ENCODE peak calls at places on chromosomes 4 and X, in five cellular contexts. G, H, W, Q and A are unnamed samples. For H3K4me1, the result is how much of the 10 kb centered on the place peaks cover.

GRCh38 chrX:68989865-68990606 is 161.2 kb downstream of the EFNB1 start:
- DNase-seq in G (peak), H (peak), W (peak), Q (no peak), A (no peak)

GRCh38 chr4:148649669-148650331 is 207.6 kb upstream of the NR3C2 start:
- DNase-seq in Q (no peak), G (no peak), W (no peak), H (no peak), A (no peak)

GRCh38 chr4:55312491-55313101 is 33.4 kb upstream of the SRD5A3 start:
- DNase-seq in H (peak), G (no peak), W (peak), Q (peak), A (peak)

GRCh38 chr4:114694770-114695169 is 96.2 kb downstream of the UGT8 start:
- DNase-seq in G (no peak), W (peak), H (no peak), Q (no peak), A (no peak)

GRCh38 chr4:159229164-159229563 is 126.3 kb downstream of the RAPGEF2 start:
- DNase-seq in H (no peak), W (no peak), Q (no peak), G (no peak), A (no peak)

GRCh38 chr4:38131371-38132139 is 171.4 kb downstream of the PTTG2 start:
- DNase-seq in W (no peak), H (no peak), Q (peak), G (no peak), A (no peak)

GRCh38 chr4:42708625-42709024 is 51.7 kb upstream of the ATP8A1 start:
- DNase-seq in Q (no peak), W (no peak), H (no peak), G (no peak), A (no peak)

GRCh38 chrX:2610246-2611170 is 80.6 kb upstream of the CD99 start:
- DNase-seq in G (no peak), H (no peak), Q (no peak), W (no peak), A (no peak)

GRCh38 chrX:49884290-49884862 is 5.1 kb downstream of the USP27X start:
- DNase-seq in H (peak), W (peak), Q (peak), G (peak), A (no peak)

DNA sequence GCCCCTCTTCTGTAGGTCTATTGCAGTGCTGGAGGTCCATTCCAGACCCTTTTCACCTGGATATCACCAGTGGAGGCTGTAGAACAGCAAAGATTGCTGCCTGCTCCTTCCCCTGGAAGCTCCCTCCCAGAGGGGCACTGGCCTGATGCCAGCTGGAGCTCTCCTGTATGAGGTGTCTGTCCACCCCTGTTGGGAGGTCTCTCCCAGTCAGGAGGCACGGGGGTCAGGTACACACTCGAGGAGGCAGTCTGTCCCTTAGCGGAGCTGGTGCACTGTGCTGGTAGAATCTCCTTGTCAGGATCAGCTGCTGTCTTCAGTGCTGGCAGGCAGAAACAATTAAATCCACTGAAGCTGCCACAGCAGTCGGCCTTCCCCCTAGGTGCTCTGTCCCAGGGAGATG is 276.6 kb downstream of the IL1RAPL2 start:
- DNase-seq in Q (no peak), G (no peak), W (no peak), H (no peak), A (no peak)
- TF ChIP-seq POLR2AphosphoS5 in Q (no peak), G (no peak), W (no peak), H (no peak), A (no peak)

GRCh38 chrX:37667141-37667540 is 18.4 kb upstream of the XK start:
- DNase-seq in G (no peak), H (peak), W (no peak), Q (no peak), A (no peak)
- H3K4me1 ChIP-seq in G (under half), H (under half), W (under half), Q (under half), A (under half)

GRCh38 chr4:6332669-6333050 is 63.0 kb downstream of the WFS1 start:
- DNase-seq in Q (no peak), H (no peak), G (no peak), W (no peak), A (no peak)
- TF ChIP-seq EP300 in Q (no peak), H (no peak), G (no peak), W (no peak), A (no peak)

GRCh38 chr4:186724861-186725419 is 1.3 kb upstream of the FAT1 start:
- DNase-seq in W (no peak), H (no peak), Q (no peak), G (no peak), A (no peak)

GRCh38 chr4:186722856-186723206 is 825 bp downstream of the FAT1 start:
- DNase-seq in G (no peak), Q (no peak), H (no peak), W (no peak), A (no peak)

GRCh38 chr4:186725422-186726149 is 1.9 kb upstream of the FAT1 start:
- DNase-seq in Q (peak), W (peak), H (peak), G (peak), A (peak)

GRCh38 chr4:186723207-186724047 is at the start of gene FAT1:
- DNase-seq in W (peak), Q (peak), H (peak), G (peak), A (peak)

DNA sequence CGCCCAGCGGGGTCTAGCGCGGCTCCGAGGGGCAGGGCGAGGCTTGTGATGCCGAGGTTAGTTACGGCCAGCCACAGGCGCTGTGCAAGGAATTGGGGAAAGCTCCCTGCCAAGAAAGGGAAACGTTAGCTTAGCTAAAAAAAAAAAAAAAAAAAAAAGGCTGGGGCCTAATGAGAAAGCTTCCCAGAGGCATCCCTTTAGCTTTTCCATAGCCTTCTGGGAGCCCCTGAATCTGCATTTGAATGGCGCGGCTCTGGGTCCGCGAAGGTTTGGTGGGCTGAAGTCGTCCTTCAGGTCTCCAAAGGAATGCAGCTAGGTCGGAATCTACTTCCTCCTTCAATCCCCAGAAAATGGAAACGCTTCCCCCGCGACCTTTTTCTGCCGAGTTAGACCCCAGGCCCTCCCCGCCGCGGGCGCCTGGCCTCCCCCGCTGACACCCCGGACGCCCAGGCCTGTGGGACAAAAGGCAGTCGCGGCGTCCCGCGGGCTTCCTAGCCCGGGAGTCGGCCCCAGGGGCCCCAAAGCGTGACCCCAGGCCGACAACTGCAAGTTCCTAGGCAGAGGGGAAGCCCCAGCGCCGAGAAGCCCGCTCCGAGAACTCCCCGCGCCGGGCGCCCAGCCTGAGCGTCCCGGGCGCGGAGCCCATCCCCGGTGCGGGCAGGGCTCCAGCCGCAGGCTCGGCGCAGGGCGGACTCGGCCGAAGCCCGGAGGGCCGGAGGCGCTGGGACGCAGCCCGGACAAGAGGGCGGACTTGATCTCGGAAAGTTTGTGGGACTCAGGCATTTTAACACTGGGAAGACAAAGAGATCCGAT is 598 bp upstream of the FAT1 start:
- DNase-seq in H (peak), Q (peak), G (peak), W (peak), A (peak)
- TF ChIP-seq POLR2AphosphoS5 in H (no peak), Q (no peak), G (no peak), W (no peak), A (no peak)

GRCh38 chr4:113452152-113452551 is 309.4 kb downstream of the CAMK2D start:
- DNase-seq in G (no peak), W (no peak), Q (no peak), H (no peak), A (no peak)
- H3K4me1 ChIP-seq in G (under half), W (under half), Q (under half), H (under half), A (under half)

DNA sequence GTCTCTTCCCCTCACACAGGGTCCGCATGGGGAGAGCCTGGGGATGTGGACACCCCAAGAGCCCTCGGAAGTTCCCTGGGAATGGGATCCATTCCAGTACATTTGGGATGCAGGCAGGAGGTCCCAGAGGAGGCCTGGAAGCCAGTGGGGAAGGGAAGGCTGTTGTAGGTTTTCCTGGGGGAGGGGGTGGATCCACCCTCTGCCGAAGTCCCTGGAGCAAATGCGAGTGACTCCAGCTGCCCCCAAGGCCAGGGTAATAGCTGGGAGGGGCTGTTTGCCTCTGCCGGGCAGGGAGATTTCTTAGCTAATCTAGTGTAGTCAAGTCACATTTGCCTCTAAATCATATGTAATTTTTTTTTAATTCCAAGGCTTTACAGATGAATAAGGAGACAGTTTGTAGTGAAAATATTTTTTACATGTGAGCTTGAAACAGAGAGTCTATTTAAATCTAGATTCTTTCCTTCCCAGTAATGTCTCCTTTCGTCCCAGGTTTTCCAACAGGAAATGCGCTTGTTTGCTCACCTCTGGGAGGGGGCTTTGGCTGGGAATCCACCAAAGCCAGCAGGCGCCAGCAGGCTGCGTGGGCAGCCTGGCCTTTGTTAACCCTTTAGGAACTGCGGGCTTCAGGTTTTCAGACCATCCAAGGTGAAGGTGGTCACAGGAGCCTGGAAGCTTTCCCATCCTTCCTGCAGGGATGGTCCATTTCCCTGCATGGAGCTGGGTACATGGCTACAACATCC is 26.8 kb downstream of the SH3TC1 start:
- DNase-seq in W (peak), Q (no peak), H (no peak), G (no peak), A (no peak)
- TF ChIP-seq EP300 in W (no peak), Q (no peak), H (no peak), G (no peak), A (no peak)

DNA sequence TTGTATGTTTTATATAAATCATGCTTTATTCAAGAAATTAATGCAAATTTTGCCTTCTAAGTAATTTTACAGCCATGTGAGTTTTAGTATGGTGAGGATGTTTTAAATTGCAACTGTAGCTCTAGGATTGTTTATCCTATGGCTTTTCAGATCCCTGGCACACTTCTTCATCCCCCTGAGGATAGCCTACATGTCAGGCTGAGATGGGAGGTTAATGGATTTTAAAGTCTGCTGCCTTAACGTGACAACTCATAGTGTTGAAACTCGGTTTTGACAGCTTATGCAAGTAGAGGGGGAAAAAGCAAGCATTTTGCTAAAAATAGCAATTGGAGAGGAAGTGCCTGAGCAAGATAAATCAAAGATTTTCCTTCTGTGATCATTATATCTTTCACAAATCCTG is 55.7 kb upstream of the FAM9B start:
- DNase-seq in G (no peak), H (no peak), Q (no peak), W (no peak), A (no peak)
- TF ChIP-seq POLR2AphosphoS5 in G (no peak), H (no peak), Q (no peak), W (no peak), A (no peak)